ENCODE peak calls at places on chromosomes 4 and X, in six cellular contexts. U, X, H, Q, M and T are unnamed samples.

GRCh38 chr4:26503427-26503826 is 13.1 kb upstream of the CCKAR start:
- DNase-seq in U (no peak), X (no peak), H (no peak), Q (no peak), M (no peak), T (no peak)

GRCh38 chr4:80134936-80135701 is 62.1 kb upstream of the ANTXR2 start:
- DNase-seq in U (no peak), X (no peak), H (no peak), Q (peak), M (no peak), T (no peak)

GRCh38 chrX:42714981-42715688 is 62.8 kb downstream of the PPP1R2C start:
- DNase-seq in U (peak), X (peak), H (peak), Q (no peak), M (peak), T (peak)

GRCh38 chrX:2145672-2146412 is 354.9 kb downstream of the DHRSX start:
- DNase-seq in U (no peak), X (no peak), H (no peak), Q (no peak), M (no peak), T (no peak)

GRCh38 chr4:8506373-8507250 is 66.0 kb downstream of the TRMT44 start:
- DNase-seq in U (no peak), X (peak), H (no peak), Q (peak), M (peak), T (no peak)

GRCh38 chrX:119726900-119727555 is 31.4 kb upstream of the SOWAHD start:
- DNase-seq in U (no peak), X (no peak), H (no peak), Q (no peak), M (no peak), T (no peak)

GRCh38 chr4:113276448-113277158 is 227.2 kb downstream of the ANK2 start:
- DNase-seq in U (no peak), X (no peak), H (no peak), Q (no peak), M (no peak), T (no peak)

GRCh38 chr4:34323549-34324325 is 1920.6 kb downstream of the ARAP2 start:
- DNase-seq in U (peak), X (no peak), H (no peak), Q (peak), M (no peak), T (no peak)

GRCh38 chrX:12372111-12372510 is 233.8 kb downstream of the FRMPD4 start:
- DNase-seq in U (no peak), X (no peak), H (no peak), Q (peak), M (no peak), T (no peak)

GRCh38 chr4:184787766-184788503 is 37.8 kb downstream of the ACSL1 start:
- DNase-seq in U (no peak), X (no peak), H (no peak), Q (no peak), M (no peak), T (no peak)

GRCh38 chr4:38930696-38931095 is 63.1 kb downstream of the FAM114A1 start:
- DNase-seq in U (no peak), X (no peak), H (no peak), Q (no peak), M (no peak), T (no peak)

GRCh38 chr4:153099391-153100140 is 104.7 kb upstream of the TRIM2 start:
- DNase-seq in U (no peak), X (no peak), H (no peak), Q (no peak), M (no peak), T (no peak)

GRCh38 chr4:16225139-16225538 is 1.1 kb downstream of the TAPT1 start:
- DNase-seq in U (no peak), X (no peak), H (no peak), Q (peak), M (no peak), T (no peak)

GRCh38 chr4:64821612-64822011 is 412.4 kb upstream of the TECRL start:
- DNase-seq in U (no peak), X (no peak), H (no peak), Q (no peak), M (no peak), T (no peak)

GRCh38 chrX:119004920-119005524 is 30.6 kb downstream of the LONRF3 start:
- DNase-seq in U (peak), X (peak), H (peak), Q (peak), M (peak), T (peak)

GRCh38 chr4:182880387-182881356 is 36.5 kb downstream of the DCTD start:
- DNase-seq in U (no peak), X (peak), H (no peak), Q (peak), M (peak), T (peak)

GRCh38 chr4:1402021-1402515 is 4.2 kb downstream of the NKX1-1 start:
- DNase-seq in U (peak), X (no peak), H (peak), Q (no peak), M (no peak), T (peak)

GRCh38 chrX:142184756-142185602 is 20.1 kb downstream of the MAGEC2 start:
- DNase-seq in U (no peak), X (no peak), H (no peak), Q (no peak), M (no peak), T (no peak)

GRCh38 chrX:81414630-81415029 is 212.7 kb downstream of the SH3BGRL start:
- DNase-seq in U (no peak), X (no peak), H (no peak), Q (no peak), M (no peak), T (no peak)

GRCh38 chr4:119244832-119245231 is 32.3 kb downstream of the USP53 start:
- DNase-seq in U (no peak), X (no peak), H (no peak), Q (no peak), M (no peak), T (no peak)

GRCh38 chr4:114807759-114808404 is 209.3 kb downstream of the UGT8 start:
- DNase-seq in U (peak), X (no peak), H (no peak), Q (peak), M (no peak), T (peak)

GRCh38 chr4:82437285-82438005 is 7.1 kb downstream of the ENOPH1 start:
- DNase-seq in U (no peak), X (no peak), H (no peak), Q (peak), M (no peak), T (no peak)
- H3K27ac ChIP-seq in U (no peak), X (no peak), H (no peak), Q (no peak), M (no peak), T (no peak)

DNA sequence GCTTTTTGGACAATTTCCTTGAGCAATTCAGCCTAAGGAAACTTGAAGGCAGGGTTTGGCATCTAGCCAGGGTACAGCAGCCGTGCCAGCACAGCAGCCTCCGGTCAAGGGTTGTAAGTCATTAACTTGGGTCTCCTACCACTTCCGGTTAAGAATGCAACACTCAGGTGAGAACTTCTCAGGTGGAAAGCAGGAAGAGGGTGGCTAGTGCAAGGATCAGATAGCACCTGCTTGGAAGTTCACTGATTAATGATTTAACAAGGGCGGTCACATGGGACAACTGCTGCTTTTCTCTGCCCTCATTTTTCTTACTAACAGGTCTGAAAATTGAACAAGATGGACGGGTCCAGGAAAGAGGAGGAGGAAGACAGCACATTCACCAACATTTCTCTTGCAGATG is 30.1 kb upstream of the SCOC start:
- DNase-seq in U (no peak), X (no peak), H (peak), Q (no peak), M (no peak), T (peak)
- H3K4me3 ChIP-seq in U (no peak), X (no peak), H (peak), Q (no peak), M (no peak), T (no peak)

DNA sequence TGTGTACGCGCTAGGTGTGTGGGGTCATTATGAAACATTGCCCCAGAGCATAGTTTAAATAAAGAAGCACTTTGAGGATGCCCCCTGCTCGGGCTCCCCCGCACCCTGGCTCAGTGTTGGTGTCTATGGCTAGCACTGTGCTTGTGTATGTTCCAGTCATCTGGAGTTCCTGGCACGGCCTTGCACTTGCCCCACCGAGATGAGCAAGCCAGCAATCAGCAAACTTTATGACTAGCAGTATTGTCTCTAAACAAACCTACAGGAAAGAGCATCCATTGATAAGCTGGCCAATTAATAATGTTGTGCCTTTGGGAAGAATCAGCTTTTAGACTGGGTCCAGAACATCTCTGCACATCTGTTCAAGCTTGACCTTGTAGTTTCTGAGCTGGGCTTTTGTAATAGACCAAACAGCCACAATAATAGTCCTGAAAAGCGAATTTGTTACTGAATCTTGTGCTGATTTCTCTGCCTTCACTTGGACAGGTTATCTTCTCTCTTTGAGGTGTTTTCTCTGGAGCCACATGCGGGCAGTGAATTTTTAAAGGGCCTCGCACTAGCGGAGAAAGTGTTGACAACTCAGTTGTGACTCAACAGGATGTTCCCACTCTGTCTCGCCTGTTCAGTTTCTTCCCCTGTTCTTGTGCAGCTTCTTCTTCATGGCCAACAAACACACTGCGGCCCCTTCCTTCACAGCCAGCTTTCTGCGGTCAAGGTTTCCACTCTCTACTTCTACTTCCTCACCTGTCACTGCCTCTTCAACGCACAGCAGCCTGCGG is 895 bp upstream of the SHROOM4 start:
- DNase-seq in U (no peak), X (no peak), H (no peak), Q (peak), M (no peak), T (no peak)
- H3K27ac ChIP-seq in U (no peak), X (peak), H (no peak), Q (peak), M (peak), T (peak)

GRCh38 chr4:147482281-147482680 is 1.4 kb downstream of the EDNRA start:
- DNase-seq in U (no peak), X (no peak), H (no peak), Q (no peak), M (no peak), T (no peak)

GRCh38 chr4:147481577-147482109 is 746 bp downstream of the EDNRA start:
- DNase-seq in U (no peak), X (no peak), H (no peak), Q (no peak), M (no peak), T (no peak)

GRCh38 chr4:147480502-147480890 is 401 bp upstream of the EDNRA start:
- DNase-seq in U (no peak), X (no peak), H (no peak), Q (no peak), M (no peak), T (no peak)

GRCh38 chr4:147479817-147480216 is 1.1 kb upstream of the EDNRA start:
- DNase-seq in U (no peak), X (peak), H (no peak), Q (peak), M (peak), T (no peak)

DNA sequence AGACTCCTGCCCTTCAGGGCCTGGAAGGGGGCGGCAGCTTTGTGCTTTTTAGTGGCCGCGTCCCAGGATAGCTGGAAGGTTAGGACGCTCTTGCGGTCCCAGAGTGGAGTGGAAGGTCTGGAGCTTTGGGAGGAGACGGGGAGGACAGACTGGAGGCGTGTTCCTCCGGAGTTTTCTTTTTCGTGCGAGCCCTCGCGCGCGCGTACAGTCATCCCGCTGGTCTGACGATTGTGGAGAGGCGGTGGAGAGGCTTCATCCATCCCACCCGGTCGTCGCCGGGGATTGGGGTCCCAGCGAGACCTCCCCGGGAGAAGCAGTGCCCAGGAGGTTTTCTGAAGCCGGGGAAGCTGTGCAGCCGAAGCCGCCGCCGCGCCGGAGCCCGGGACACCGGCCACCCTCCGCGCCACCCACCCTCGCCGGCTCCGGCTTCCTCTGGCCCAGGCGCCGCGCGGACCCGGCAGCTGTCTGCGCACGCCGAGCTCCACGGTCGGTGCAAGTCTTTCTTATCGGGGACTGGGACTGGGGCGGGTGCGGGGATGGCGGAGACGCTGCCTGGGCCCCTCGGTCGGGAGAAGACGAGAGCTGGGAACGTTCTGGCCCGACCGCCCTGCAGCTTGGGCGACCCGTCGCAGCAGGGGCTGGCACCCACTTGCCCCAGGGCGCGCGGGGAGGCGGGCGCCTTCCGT is at the start of gene EDNRA:
- DNase-seq in U (peak), X (peak), H (peak), Q (peak), M (peak), T (no peak)
- H3K4me3 ChIP-seq in U (peak), X (peak), H (peak), Q (peak), M (peak), T (peak)

GRCh38 chr4:53196195-53196641 is 169.6 kb downstream of the SCFD2 start:
- DNase-seq in U (peak), X (no peak), H (no peak), Q (peak), M (no peak), T (no peak)
- H3K27ac ChIP-seq in U (no peak), X (no peak), H (no peak), Q (peak), M (no peak), T (no peak)